ENCODE peak calls at places on chromosome 14, in five cellular contexts. One of them, this sample, is unnamed.

GRCh38 chr14:39430762-39431415 is 1.3 kb downstream of the FBXO33 start:
- DNase-seq in GM23248: peak
- DNase-seq in colonic mucosa: no peak
- DNase-seq in K562: no peak
- DNase-seq in esophagus muscularis mucosa: no peak
- DNase-seq in this sample: peak

GRCh38 chr14:46381674-46382073 is 269.9 kb downstream of the RPL10L start:
- DNase-seq in GM23248: no peak
- DNase-seq in esophagus muscularis mucosa: no peak
- DNase-seq in K562: no peak
- DNase-seq in colonic mucosa: no peak
- DNase-seq in this sample: no peak

GRCh38 chr14:34684578-34684977 is 29.8 kb downstream of the CFL2 start:
- DNase-seq in GM23248: peak
- DNase-seq in K562: no peak
- DNase-seq in colonic mucosa: no peak
- DNase-seq in esophagus muscularis mucosa: no peak
- DNase-seq in this sample: peak

GRCh38 chr14:37253905-37254304 is 56.2 kb downstream of the MIPOL1 start:
- DNase-seq in GM23248: peak
- DNase-seq in esophagus muscularis mucosa: no peak
- DNase-seq in K562: no peak
- DNase-seq in colonic mucosa: no peak
- DNase-seq in this sample: peak

GRCh38 chr14:64948612-64949210 is 6.2 kb upstream of the GPX2 start:
- DNase-seq in esophagus muscularis mucosa: no peak
- DNase-seq in GM23248: no peak
- DNase-seq in colonic mucosa: no peak
- DNase-seq in K562: no peak
- DNase-seq in this sample: no peak

GRCh38 chr14:77339407-77339806 is 18.6 kb downstream of the GSTZ1 start:
- DNase-seq in esophagus muscularis mucosa: no peak
- DNase-seq in GM23248: peak
- DNase-seq in colonic mucosa: no peak
- DNase-seq in K562: no peak
- DNase-seq in this sample: peak

GRCh38 chr14:89351364-89351957 is 65.6 kb downstream of the FOXN3 start:
- DNase-seq in esophagus muscularis mucosa: peak
- DNase-seq in colonic mucosa: peak
- DNase-seq in K562: no peak
- DNase-seq in GM23248: peak
- DNase-seq in this sample: peak

GRCh38 chr14:21867541-21867940 is 193.9 kb upstream of the OR4E1 start:
- DNase-seq in GM23248: peak
- DNase-seq in K562: no peak
- DNase-seq in colonic mucosa: no peak
- DNase-seq in esophagus muscularis mucosa: no peak
- DNase-seq in this sample: no peak

GRCh38 chr14:58637391-58638230 is at the start of gene DACT1:
- DNase-seq in K562: peak
- DNase-seq in esophagus muscularis mucosa: peak
- DNase-seq in GM23248: peak
- DNase-seq in colonic mucosa: peak
- DNase-seq in this sample: peak

GRCh38 chr14:38964630-38965029 is 138.4 kb downstream of the SEC23A start:
- DNase-seq in colonic mucosa: no peak
- DNase-seq in esophagus muscularis mucosa: no peak
- DNase-seq in GM23248: peak
- DNase-seq in K562: no peak
- DNase-seq in this sample: peak

GRCh38 chr14:85867450-85867849 is 337.5 kb downstream of the FLRT2 start:
- DNase-seq in K562: no peak
- DNase-seq in esophagus muscularis mucosa: no peak
- DNase-seq in GM23248: no peak
- DNase-seq in colonic mucosa: no peak
- DNase-seq in this sample: no peak

GRCh38 chr14:98946995-98947394 is 325.0 kb downstream of the BCL11B start:
- DNase-seq in esophagus muscularis mucosa: no peak
- DNase-seq in K562: no peak
- DNase-seq in colonic mucosa: no peak
- DNase-seq in GM23248: peak
- DNase-seq in this sample: peak
- H3K4me3 ChIP-seq in esophagus muscularis mucosa: no peak
- H3K4me3 ChIP-seq in K562: no peak
- H3K4me3 ChIP-seq in colonic mucosa: no peak
- H3K4me3 ChIP-seq in GM23248: no peak
- H3K4me3 ChIP-seq in this sample: peak

DNA sequence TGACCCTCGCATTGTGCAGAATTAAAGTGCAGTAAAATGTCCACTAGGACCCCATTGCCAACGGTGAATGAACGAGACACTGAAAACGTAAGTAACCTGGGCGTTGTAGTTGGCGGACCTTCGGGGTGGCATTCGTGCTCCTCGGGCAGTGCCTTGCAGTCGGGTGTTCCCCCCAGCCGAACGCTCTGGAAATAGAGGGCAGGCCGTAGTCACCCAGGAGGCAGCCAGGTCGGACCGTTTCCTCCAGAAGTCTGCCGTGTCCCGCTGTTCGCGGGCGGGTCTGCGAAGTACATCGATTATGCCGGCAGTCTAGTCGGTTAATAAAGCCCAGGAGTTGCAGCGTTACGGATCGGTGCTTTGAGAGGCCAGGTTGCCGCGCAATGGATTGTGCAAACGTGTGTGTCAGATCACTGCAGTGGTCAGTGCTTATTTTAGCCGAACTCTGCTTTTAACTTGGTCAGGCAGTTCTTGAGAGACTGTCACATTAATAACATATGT is 828 bp downstream of the MARK3 start:
- DNase-seq in colonic mucosa: peak
- DNase-seq in GM23248: peak
- DNase-seq in K562: no peak
- DNase-seq in esophagus muscularis mucosa: no peak
- DNase-seq in this sample: peak
- H3K4me3 ChIP-seq in colonic mucosa: peak
- H3K4me3 ChIP-seq in GM23248: peak
- H3K4me3 ChIP-seq in K562: peak
- H3K4me3 ChIP-seq in esophagus muscularis mucosa: peak
- H3K4me3 ChIP-seq in this sample: peak

GRCh38 chr14:68984686-68985085 is 5.6 kb upstream of the ACTN1 start:
- DNase-seq in colonic mucosa: no peak
- DNase-seq in GM23248: no peak
- DNase-seq in esophagus muscularis mucosa: no peak
- DNase-seq in K562: no peak
- DNase-seq in this sample: no peak
- H3K4me3 ChIP-seq in colonic mucosa: no peak
- H3K4me3 ChIP-seq in GM23248: no peak
- H3K4me3 ChIP-seq in esophagus muscularis mucosa: no peak
- H3K4me3 ChIP-seq in K562: no peak
- H3K4me3 ChIP-seq in this sample: no peak

DNA sequence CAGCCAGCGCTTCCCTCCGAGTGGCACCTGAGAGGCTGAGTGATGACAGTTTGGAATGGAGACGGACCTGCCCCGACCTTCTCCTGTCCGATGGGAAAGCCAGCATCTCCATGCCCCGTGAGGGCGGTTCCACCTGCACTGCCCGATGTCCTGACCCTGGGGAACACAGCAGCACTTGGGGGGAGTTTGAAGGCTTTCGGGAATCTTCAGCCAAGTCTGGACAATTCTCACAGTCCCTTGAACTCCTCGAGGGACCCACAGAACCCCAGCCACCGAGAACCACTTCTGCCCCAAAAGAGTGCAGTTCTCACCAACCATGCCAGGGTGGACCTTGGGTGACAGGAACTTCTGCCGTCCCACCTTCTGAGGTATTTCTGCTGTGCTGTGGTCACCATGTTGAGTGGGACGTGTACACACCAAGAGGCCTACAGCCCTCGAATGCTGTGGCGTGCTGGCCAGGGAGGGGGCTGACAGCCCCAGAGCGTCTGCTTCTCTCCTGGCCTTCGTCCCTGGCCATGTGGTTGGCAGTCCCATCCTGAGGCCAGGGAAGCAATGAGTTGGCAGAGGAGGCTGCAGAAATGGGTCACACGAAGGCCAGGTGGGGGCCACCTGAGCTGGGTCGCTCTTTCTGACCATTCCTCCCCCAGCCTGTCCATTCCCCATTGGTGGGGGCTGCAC is 1.0 kb downstream of the CLBA1 start:
- DNase-seq in esophagus muscularis mucosa: no peak
- DNase-seq in GM23248: no peak
- DNase-seq in colonic mucosa: no peak
- DNase-seq in K562: no peak
- DNase-seq in this sample: no peak
- H3K4me3 ChIP-seq in esophagus muscularis mucosa: peak
- H3K4me3 ChIP-seq in GM23248: peak
- H3K4me3 ChIP-seq in colonic mucosa: peak
- H3K4me3 ChIP-seq in K562: peak
- H3K4me3 ChIP-seq in this sample: peak

DNA sequence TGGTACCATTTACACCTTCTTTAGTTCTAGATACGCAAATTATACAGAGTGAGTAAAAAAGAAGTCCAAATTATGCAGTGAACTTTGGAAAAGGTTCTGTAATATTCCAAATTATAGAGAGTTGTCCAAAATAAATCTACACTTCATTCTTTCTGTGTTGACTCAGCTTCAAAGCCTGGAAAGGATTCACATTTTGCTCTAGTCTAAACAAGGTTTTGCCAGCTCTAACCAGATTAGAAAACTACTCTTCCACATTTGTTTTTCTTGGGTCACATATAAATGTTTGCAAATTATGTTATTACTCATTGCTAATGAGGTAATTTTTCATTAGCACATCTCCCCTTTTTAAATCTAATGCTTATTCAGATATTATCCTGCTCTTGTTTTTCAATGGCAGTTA is 1562.4 kb upstream of the SEL1L start:
- DNase-seq in colonic mucosa: no peak
- DNase-seq in K562: no peak
- DNase-seq in GM23248: peak
- DNase-seq in esophagus muscularis mucosa: no peak
- DNase-seq in this sample: no peak
- H3K4me3 ChIP-seq in colonic mucosa: no peak
- H3K4me3 ChIP-seq in K562: no peak
- H3K4me3 ChIP-seq in GM23248: no peak
- H3K4me3 ChIP-seq in esophagus muscularis mucosa: no peak
- H3K4me3 ChIP-seq in this sample: no peak

DNA sequence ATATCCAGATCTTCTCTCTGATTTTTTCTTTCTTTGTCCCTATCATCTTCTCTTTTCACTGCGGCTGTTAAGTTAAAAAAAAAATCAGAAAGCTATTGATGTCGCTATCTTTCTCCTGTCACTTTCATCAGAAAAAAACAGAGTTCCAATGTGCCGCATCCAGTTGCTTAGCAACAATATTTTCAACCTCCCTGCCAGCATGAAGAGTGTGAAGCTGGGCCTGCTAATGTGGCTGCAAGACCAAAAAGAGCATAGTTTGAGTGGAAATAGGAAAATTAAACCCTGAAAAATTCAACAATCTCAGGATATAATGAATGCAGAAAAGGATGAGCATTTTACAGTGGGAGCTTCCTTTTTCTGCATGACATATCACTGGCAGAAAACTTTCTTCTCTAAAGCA is 1025.4 kb upstream of the LRFN5 start:
- DNase-seq in colonic mucosa: no peak
- DNase-seq in esophagus muscularis mucosa: no peak
- DNase-seq in K562: no peak
- DNase-seq in GM23248: no peak
- DNase-seq in this sample: no peak
- H3K4me3 ChIP-seq in colonic mucosa: no peak
- H3K4me3 ChIP-seq in esophagus muscularis mucosa: no peak
- H3K4me3 ChIP-seq in K562: no peak
- H3K4me3 ChIP-seq in GM23248: no peak
- H3K4me3 ChIP-seq in this sample: no peak

DNA sequence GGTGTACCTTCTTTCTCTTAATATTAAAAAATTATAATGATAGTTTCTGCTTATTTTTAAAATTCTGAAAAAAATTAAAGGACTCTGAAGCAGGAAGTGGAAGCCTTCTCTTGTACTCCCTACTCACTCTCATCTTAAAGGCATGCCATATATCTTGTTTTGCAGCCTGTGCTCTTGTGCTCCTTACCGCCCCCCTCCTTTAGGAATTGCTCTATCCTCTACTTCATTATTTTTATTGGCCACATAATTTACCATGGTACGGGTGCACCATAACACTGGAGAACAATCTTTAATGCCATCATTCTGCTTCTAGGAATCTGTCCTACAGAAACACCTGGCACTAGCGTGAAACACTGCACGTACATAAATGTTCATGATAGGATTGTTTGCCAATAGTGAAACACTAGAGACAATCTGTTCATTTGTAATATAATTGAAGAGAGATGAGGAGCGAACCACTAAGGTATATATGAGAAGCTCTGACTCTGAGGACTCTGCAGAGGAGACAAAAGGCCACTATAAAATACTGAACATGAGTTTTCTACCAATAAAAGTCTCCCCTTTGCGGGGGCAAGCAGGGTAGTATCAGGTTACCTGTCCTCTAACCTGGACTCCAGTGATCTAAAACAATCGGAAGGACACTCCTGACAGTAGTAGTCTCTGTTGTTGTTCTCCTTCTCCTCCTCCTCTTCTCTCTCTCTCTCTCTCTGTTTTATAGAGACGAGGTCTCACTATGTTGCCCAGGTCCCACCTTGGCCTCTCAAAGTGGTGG is 6.3 kb upstream of the NYNRIN start:
- DNase-seq in K562: peak
- DNase-seq in esophagus muscularis mucosa: no peak
- DNase-seq in colonic mucosa: peak
- DNase-seq in GM23248: peak
- DNase-seq in this sample: peak
- H3K4me3 ChIP-seq in K562: no peak
- H3K4me3 ChIP-seq in esophagus muscularis mucosa: no peak
- H3K4me3 ChIP-seq in colonic mucosa: no peak
- H3K4me3 ChIP-seq in GM23248: no peak
- H3K4me3 ChIP-seq in this sample: no peak

GRCh38 chr14:24309538-24310386 is at the start of gene LTB4R2:
- DNase-seq in K562: no peak
- DNase-seq in colonic mucosa: no peak
- DNase-seq in GM23248: no peak
- DNase-seq in esophagus muscularis mucosa: no peak
- DNase-seq in this sample: no peak

GRCh38 chr14:24310666-24311604 is at the start of gene LTB4R:
- DNase-seq in esophagus muscularis mucosa: no peak
- DNase-seq in colonic mucosa: peak
- DNase-seq in K562: no peak
- DNase-seq in GM23248: peak
- DNase-seq in this sample: peak

GRCh38 chr14:24311837-24312615 is 724 bp downstream of the LTB4R start:
- DNase-seq in GM23248: peak
- DNase-seq in esophagus muscularis mucosa: no peak
- DNase-seq in colonic mucosa: no peak
- DNase-seq in K562: no peak
- DNase-seq in this sample: peak

GRCh38 chr14:24308342-24309124 is 756 bp upstream of the CIDEB start:
- DNase-seq in GM23248: no peak
- DNase-seq in K562: no peak
- DNase-seq in esophagus muscularis mucosa: no peak
- DNase-seq in colonic mucosa: no peak
- DNase-seq in this sample: no peak

DNA sequence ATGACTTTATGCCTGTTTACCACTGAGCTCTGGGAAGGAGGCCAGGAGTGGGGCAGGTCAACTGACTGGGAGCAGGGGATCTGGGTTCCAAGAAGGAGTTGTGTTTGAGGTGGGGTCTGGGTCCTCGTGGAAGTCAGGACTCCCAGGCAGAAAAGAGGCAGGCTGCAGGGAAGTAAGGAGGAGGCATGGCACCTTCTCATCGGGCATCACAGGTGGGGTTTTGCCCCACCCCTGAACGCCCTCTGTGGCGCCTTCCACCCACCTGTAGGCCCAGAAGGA is 386 bp downstream of the LTB4R2 start:
- DNase-seq in esophagus muscularis mucosa: no peak
- DNase-seq in K562: no peak
- DNase-seq in colonic mucosa: peak
- DNase-seq in GM23248: no peak
- DNase-seq in this sample: no peak
- H3K4me3 ChIP-seq in esophagus muscularis mucosa: peak
- H3K4me3 ChIP-seq in K562: no peak
- H3K4me3 ChIP-seq in colonic mucosa: peak
- H3K4me3 ChIP-seq in GM23248: peak
- H3K4me3 ChIP-seq in this sample: no peak